ENCODE peak calls at places on chromosomes 11 and 22, in four cellular contexts. One of them, this sample, is unnamed.

GRCh38 chr11:122319842-122320555 is 204.0 kb upstream of the BLID start:
- DNase-seq in GM12878: no peak
- DNase-seq in NT2/D1: no peak
- DNase-seq in H1: no peak
- DNase-seq in this sample: no peak

GRCh38 chr11:115580927-115581680 is 76.9 kb upstream of the CADM1 start:
- DNase-seq in GM12878: no peak
- DNase-seq in H1: no peak
- DNase-seq in NT2/D1: peak; percentile 16
- DNase-seq in this sample: peak; percentile 48

GRCh38 chr11:112538529-112538928 is 277.9 kb upstream of the PLET1 start:
- DNase-seq in NT2/D1: no peak
- DNase-seq in GM12878: no peak
- DNase-seq in H1: no peak
- DNase-seq in this sample: no peak

GRCh38 chr11:84471501-84471900 is 1155.6 kb downstream of the DLG2 start:
- DNase-seq in GM12878: no peak
- DNase-seq in H1: no peak
- DNase-seq in NT2/D1: no peak
- DNase-seq in this sample: no peak

GRCh38 chr11:128207861-128208321 is 379.5 kb downstream of the ETS1 start:
- DNase-seq in GM12878: no peak
- DNase-seq in NT2/D1: no peak
- DNase-seq in H1: no peak
- DNase-seq in this sample: no peak

GRCh38 chr11:74672956-74673895 is 58.0 kb downstream of the CHRDL2 start:
- DNase-seq in H1: peak; percentile 40
- DNase-seq in GM12878: no peak
- DNase-seq in NT2/D1: no peak
- DNase-seq in this sample: no peak

GRCh38 chr11:75246673-75247350 is 6.2 kb downstream of the TPBGL start:
- DNase-seq in H1: no peak
- DNase-seq in GM12878: no peak
- DNase-seq in NT2/D1: no peak
- DNase-seq in this sample: no peak

GRCh38 chr11:122983438-122984185 is 2.0 kb upstream of the BSX start:
- DNase-seq in NT2/D1: no peak
- DNase-seq in H1: peak; percentile 54
- DNase-seq in GM12878: no peak
- DNase-seq in this sample: no peak

GRCh38 chr22:21444701-21445436 is 22.3 kb upstream of the TMEM191C start:
- DNase-seq in GM12878: no peak
- DNase-seq in H1: peak; percentile 41
- DNase-seq in NT2/D1: no peak
- DNase-seq in this sample: no peak

DNA sequence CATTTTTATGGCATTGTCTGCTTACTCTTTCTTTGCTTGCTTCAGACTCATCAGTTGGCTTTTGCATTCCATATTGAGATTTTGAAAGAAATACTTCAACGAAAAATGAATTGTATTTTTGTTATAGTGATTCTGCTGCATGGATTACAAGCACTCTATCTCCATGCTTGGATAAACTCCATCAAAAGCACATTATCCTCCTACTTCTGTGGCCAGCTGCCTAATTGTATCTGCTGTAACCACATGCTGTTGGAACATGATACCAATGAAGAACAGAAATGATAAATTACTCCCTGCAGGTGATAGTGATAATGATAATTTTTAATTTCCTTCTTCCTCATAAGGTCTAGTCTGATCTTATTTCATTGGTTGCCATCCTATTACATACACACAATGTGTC is 100.8 kb downstream of the PRMT3 start:
- DNase-seq in H1: no peak
- DNase-seq in GM12878: no peak
- DNase-seq in NT2/D1: no peak
- DNase-seq in this sample: no peak
- TF ChIP-seq SUZ12 in H1: no peak
- TF ChIP-seq SUZ12 in GM12878: no peak
- TF ChIP-seq SUZ12 in NT2/D1: no peak
- TF ChIP-seq SUZ12 in this sample: no peak

GRCh38 chr11:69063671-69064260 is 15.0 kb downstream of the TPCN2 start:
- DNase-seq in GM12878: no peak
- DNase-seq in NT2/D1: no peak
- DNase-seq in H1: no peak
- DNase-seq in this sample: no peak
- TF ChIP-seq SUZ12 in GM12878: no peak
- TF ChIP-seq SUZ12 in NT2/D1: no peak
- TF ChIP-seq SUZ12 in H1: no peak
- TF ChIP-seq SUZ12 in this sample: no peak

DNA sequence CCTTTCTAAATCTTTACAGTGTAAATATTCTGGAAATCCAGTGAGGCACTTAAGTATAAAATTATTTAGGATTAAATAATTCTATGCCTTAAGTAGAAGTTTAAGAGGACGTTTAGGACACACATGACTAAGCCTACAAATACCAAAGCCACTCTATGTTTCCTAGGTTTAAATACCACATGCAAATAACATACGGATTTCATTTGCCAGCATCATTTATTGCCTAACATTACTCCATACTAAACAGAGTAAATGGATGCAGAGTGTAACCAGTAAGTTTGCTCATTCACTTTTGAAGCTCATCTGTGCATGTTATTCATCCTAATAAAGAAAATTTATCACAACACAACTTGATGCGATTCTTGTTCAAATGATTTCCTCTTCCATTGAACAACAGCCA is 4.1 kb downstream of the BDNF start:
- DNase-seq in H1: no peak
- DNase-seq in GM12878: no peak
- DNase-seq in NT2/D1: no peak
- DNase-seq in this sample: no peak
- TF ChIP-seq SUZ12 in H1: no peak
- TF ChIP-seq SUZ12 in GM12878: no peak
- TF ChIP-seq SUZ12 in NT2/D1: no peak
- TF ChIP-seq SUZ12 in this sample: no peak

DNA sequence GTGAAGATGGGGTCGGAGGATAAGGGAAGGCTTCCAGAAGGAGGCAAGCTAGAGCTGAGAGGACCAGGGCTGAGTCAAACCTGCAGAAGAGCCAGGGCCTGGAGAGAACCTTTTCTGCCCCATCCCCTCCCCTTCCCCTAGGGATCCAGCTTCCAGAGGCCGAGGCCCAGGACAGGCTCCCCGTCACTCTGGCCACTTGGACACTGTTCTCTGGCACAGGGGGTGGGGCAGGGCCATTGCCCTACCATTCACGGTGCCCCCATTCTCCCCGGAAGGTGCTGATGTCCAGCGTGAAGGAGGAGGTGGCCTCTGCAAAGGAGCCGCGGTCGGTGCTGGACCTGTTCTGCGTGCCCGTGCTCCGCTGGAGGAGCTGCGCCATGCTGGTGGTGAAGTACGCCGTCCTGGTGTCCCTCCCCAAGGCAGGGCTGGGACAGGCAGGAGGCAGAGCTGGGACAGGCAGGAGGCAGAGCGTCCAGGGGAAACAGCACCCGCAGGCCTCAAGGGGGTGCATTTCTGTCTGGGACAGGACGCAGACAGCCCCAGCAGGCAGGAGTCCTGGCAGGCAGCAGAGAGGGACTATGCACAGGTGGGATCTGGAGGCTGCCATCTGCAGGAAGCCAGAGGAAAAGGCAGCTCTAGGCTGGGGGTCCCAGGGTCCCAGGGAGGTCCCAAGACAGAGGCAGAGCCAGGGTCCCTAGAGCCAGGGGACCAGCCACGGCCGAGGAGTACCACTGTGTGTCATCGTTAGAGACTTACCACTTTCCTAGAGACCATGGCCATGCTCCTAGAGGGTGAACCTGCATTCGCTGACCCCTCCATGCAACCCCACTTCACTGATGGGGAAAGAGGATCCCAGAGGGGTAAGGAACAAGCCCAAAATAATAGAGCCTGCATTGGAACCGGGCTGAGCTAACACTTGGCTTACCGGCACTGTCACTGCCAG is 25.8 kb upstream of the SLC22A12 start:
- DNase-seq in H1: peak; percentile 73
- DNase-seq in NT2/D1: peak; percentile 46
- DNase-seq in GM12878: no peak
- DNase-seq in this sample: peak; percentile 23
- TF ChIP-seq SUZ12 in H1: no peak
- TF ChIP-seq SUZ12 in NT2/D1: no peak
- TF ChIP-seq SUZ12 in GM12878: no peak
- TF ChIP-seq SUZ12 in this sample: no peak

DNA sequence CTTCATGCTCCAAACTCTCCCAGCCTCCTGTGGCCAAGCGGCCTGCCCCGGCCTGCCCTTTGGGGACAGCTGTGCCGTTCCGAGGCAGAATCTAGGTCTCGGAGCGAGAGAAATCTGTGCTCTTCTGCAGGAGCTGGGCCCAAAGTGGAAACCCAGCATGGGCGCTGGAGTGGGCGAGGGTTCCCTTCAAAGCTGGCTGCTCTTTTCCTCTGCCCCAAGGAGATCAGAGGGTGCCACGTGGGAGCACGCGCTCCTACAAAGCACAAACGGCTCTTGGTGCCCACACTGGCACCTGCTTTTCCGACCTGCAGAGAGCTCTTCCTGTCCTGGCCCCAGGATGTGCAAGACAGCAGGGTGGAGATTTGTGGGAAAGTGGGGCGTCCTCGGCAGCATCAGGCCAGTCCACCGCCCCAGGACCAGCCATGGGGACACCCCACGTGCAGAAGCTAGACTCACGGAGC is 6.9 kb downstream of the OSBPL5 start:
- DNase-seq in NT2/D1: no peak
- DNase-seq in GM12878: no peak
- DNase-seq in H1: no peak
- DNase-seq in this sample: no peak
- TF ChIP-seq SUZ12 in NT2/D1: no peak
- TF ChIP-seq SUZ12 in GM12878: no peak
- TF ChIP-seq SUZ12 in H1: no peak
- TF ChIP-seq SUZ12 in this sample: no peak

GRCh38 chr11:45354976-45355705 is 69.0 kb upstream of the SYT13 start:
- DNase-seq in H1: peak; percentile 91
- DNase-seq in GM12878: no peak
- DNase-seq in NT2/D1: peak; percentile 92
- DNase-seq in this sample: peak; percentile 80
- TF ChIP-seq SUZ12 in H1: no peak
- TF ChIP-seq SUZ12 in GM12878: no peak
- TF ChIP-seq SUZ12 in NT2/D1: no peak
- TF ChIP-seq SUZ12 in this sample: no peak

GRCh38 chr11:94968334-94968958 is 4.9 kb downstream of the CWC15 start:
- DNase-seq in H1: no peak
- DNase-seq in GM12878: no peak
- DNase-seq in NT2/D1: no peak
- DNase-seq in this sample: no peak
- TF ChIP-seq SUZ12 in H1: no peak
- TF ChIP-seq SUZ12 in GM12878: no peak
- TF ChIP-seq SUZ12 in NT2/D1: no peak
- TF ChIP-seq SUZ12 in this sample: no peak

This sample was measured in HEK293T.